ENCODE peak calls at places on chromosome 9, in eight cellular contexts. E, S, O, Z, Q, R, I and H are unnamed samples.

GRCh38 chr9:31542384-31543055 is 841.9 kb upstream of the ACO1 start:
- DNase-seq in I (peak; percentile 55), E (no peak), Z (no peak), S (no peak), R (peak; percentile 44), Q (peak; percentile 18), O (no peak), H (no peak)

GRCh38 chr9:21747171-21747570 is 55.3 kb upstream of the MTAP start:
- DNase-seq in O (no peak), R (no peak), Q (no peak), Z (no peak), I (no peak), S (no peak), E (no peak), H (no peak)

GRCh38 chr9:68708513-68708912 is 3.5 kb downstream of the PIP5K1B start:
- DNase-seq in S (peak; percentile 47), O (no peak), Q (no peak), I (no peak), R (no peak), E (no peak), Z (no peak), H (no peak)

GRCh38 chr9:69325409-69326212 is 596 bp downstream of the ENTREP1 start:
- DNase-seq in S (no peak), I (peak; percentile 25), O (peak; percentile 62), R (peak; percentile 36), E (peak; percentile 45), Z (no peak), Q (no peak), H (peak; percentile 37)

GRCh38 chr9:129310666-129311350 is 132.7 kb upstream of the IER5L start:
- DNase-seq in S (no peak), R (peak; percentile 2), O (no peak), Q (no peak), E (peak; percentile 9), I (peak; percentile 9), Z (no peak), H (no peak)

GRCh38 chr9:26565131-26565530 is 327.5 kb downstream of the CAAP1 start:
- DNase-seq in I (no peak), Q (no peak), O (no peak), R (no peak), Z (no peak), E (no peak), S (no peak), H (no peak)

GRCh38 chr9:121901616-121902015 is 191.5 kb downstream of the TTLL11 start:
- DNase-seq in Z (no peak), E (no peak), S (no peak), R (no peak), Q (no peak), O (no peak), I (no peak), H (no peak)

GRCh38 chr9:4755026-4755609 is 14.1 kb upstream of the AK3 start:
- DNase-seq in Z (no peak), R (no peak), I (no peak), Q (no peak), E (no peak), O (no peak), S (no peak), H (no peak)

GRCh38 chr9:113331780-113332179 is 8.3 kb downstream of the WDR31 start:
- DNase-seq in R (no peak), I (no peak), O (no peak), Q (no peak), E (no peak), S (no peak), Z (no peak), H (no peak)

GRCh38 chr9:123928471-123929176 is 1.3 kb downstream of the DENND1A start:
- DNase-seq in E (no peak), O (no peak), R (peak; percentile 40), I (no peak), Q (no peak), Z (no peak), S (peak; percentile 3), H (no peak)

GRCh38 chr9:79477241-79477830 is 94.4 kb upstream of the TLE4 start:
- DNase-seq in Z (no peak), I (no peak), E (no peak), Q (no peak), S (no peak), O (no peak), R (no peak), H (no peak)

GRCh38 chr9:76650692-76651091 is 113.5 kb upstream of the PCA3 start:
- DNase-seq in S (no peak), R (no peak), Z (no peak), I (no peak), E (no peak), O (no peak), Q (no peak), H (no peak)

GRCh38 chr9:132283863-132284262 is 70.9 kb downstream of the SETX start:
- DNase-seq in Q (no peak), O (no peak), E (no peak), S (no peak), I (no peak), R (no peak), Z (no peak), H (no peak)

GRCh38 chr9:130182090-130182909 is 10.1 kb downstream of the NCS1 start:
- DNase-seq in O (no peak), I (no peak), S (no peak), Z (no peak), R (no peak), Q (peak; percentile 34), E (no peak), H (no peak)

GRCh38 chr9:112790231-112790774 is 39.7 kb downstream of the SNX30 start:
- DNase-seq in R (no peak), I (no peak), Z (no peak), O (no peak), E (no peak), S (no peak), Q (no peak), H (no peak)

GRCh38 chr9:128555180-128555721 is 2.9 kb downstream of the SPTAN1 start:
- DNase-seq in O (peak; percentile 38), S (no peak), Q (peak; percentile 58), Z (peak; percentile 46), I (peak; percentile 30), E (no peak), R (no peak), H (no peak)

GRCh38 chr9:125536184-125537152 is 170.5 kb downstream of the MAPKAP1 start:
- DNase-seq in I (no peak), Z (no peak), O (no peak), Q (no peak), S (peak; percentile 8), R (no peak), E (no peak), H (no peak)

GRCh38 chr9:93090091-93090655 is 5.8 kb upstream of the CARD19 start:
- DNase-seq in I (no peak), Z (no peak), R (peak; percentile 8), S (no peak), E (no peak), O (peak; percentile 0), Q (no peak), H (no peak)

GRCh38 chr9:125435776-125436612 is 174.4 kb downstream of the GAPVD1 start:
- DNase-seq in S (no peak), I (peak; percentile 7), E (no peak), O (no peak), R (no peak), Q (no peak), Z (no peak), H (no peak)

GRCh38 chr9:96564217-96564616 is 55.4 kb downstream of the CDC14B start:
- DNase-seq in I (no peak), R (no peak), Z (no peak), Q (no peak), O (no peak), S (no peak), E (no peak), H (no peak)

GRCh38 chr9:86126998-86127972 is 27.9 kb upstream of the GOLM1 start:
- DNase-seq in Q (peak; percentile 94), E (peak; percentile 89), I (peak; percentile 29), O (peak; percentile 74), Z (peak; percentile 96), S (no peak), R (peak; percentile 15), H (peak; percentile 37)
- TF ChIP-seq POLR2A in Q (no peak), E (no peak), I (no peak), O (no peak), Z (no peak), S (no peak), R (no peak), H (no peak)

GRCh38 chr9:71589612-71590011 is 178.7 kb downstream of the CEMIP2 start:
- DNase-seq in Z (no peak), R (no peak), I (no peak), S (no peak), O (peak; percentile 74), Q (no peak), E (no peak), H (no peak)

GRCh38 chr9:71587576-71588362 is 180.5 kb downstream of the CEMIP2 start:
- DNase-seq in S (no peak), R (no peak), E (no peak), O (no peak), I (no peak), Z (no peak), Q (peak; percentile 39), H (no peak)

GRCh38 chr9:71590362-71590761 is 178.0 kb downstream of the CEMIP2 start:
- DNase-seq in R (no peak), I (no peak), E (no peak), Z (no peak), S (no peak), O (no peak), Q (no peak), H (no peak)

GRCh38 chr9:71594566-71594965 is 173.7 kb downstream of the CEMIP2 start:
- DNase-seq in I (no peak), S (no peak), R (no peak), O (no peak), Q (no peak), E (no peak), Z (no peak), H (no peak)

GRCh38 chr9:71592400-71592799 is 175.9 kb downstream of the CEMIP2 start:
- DNase-seq in E (no peak), Q (no peak), I (no peak), S (no peak), R (no peak), Z (no peak), O (no peak), H (no peak)
- TF ChIP-seq POLR2A in E (no peak), Q (no peak), I (no peak), S (no peak), R (no peak), Z (no peak), O (no peak), H (no peak)

GRCh38 chr9:12784461-12785250 is 9.8 kb downstream of the LURAP1L start:
- DNase-seq in I (no peak), Q (peak; percentile 98), R (no peak), Z (peak; percentile 95), E (peak; percentile 64), S (no peak), O (peak; percentile 55), H (no peak)
- TF ChIP-seq POLR2A in I (no peak), Q (no peak), R (no peak), Z (no peak), E (no peak), S (no peak), O (no peak), H (no peak)

DNA sequence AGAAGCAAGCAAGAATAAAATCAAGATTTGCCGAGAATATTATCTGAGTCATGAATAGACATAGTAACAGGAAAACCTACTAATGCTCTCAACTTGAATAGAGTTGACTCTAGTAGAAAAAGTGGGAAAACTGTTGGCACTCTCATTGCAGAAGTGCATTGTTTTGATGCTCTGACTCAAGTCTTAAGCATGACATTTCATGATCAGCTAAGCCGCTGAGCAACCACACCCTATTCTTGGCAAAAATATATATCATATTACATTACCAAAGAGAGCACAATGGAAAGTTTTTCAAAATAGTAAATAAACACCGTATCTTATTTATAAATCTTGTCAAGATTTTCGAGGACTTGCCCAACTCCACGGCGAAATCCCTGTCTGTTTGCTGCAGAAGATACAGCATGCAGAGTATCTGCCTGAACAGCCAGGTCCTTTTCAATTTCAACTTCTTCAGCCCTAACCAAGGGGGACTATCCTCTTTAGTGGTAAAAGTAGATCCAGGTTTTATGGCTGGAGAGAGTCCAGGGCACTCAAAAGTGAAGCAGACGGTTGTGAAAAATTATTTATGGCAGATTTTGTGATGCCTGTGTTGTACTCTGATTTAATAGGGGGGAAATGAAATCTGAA is 13.9 kb upstream of the ADAMTSL1 start:
- DNase-seq in R (no peak), S (no peak), O (no peak), I (no peak), Z (no peak), Q (peak; percentile 44), E (no peak), H (no peak)
- TF ChIP-seq POLR2A in R (no peak), S (no peak), O (no peak), I (no peak), Z (no peak), Q (no peak), E (no peak), H (no peak)